ENCODE peak calls at places on chromosomes 6 and 20, in nine cellular contexts. G, T, O, S, N, X, P, D and H are unnamed samples.

GRCh38 chr6:109237082-109237985 is 142.0 kb downstream of the CEP57L1 start:
- DNase-seq in G (peak), T (no peak), O (no peak), S (no peak), N (no peak), X (no peak), P (no peak), D (no peak), H (no peak)

GRCh38 chr20:25215521-25215920 is 20.0 kb downstream of the ENTPD6 start:
- DNase-seq in G (no peak), T (no peak), O (no peak), S (no peak), N (no peak), X (no peak), P (no peak), D (no peak), H (no peak)

GRCh38 chr20:29326376-29327070 is 1930.9 kb upstream of the DEFB115 start:
- DNase-seq in G (no peak), T (no peak), O (no peak), S (no peak), N (peak), X (no peak), P (no peak), D (peak), H (no peak)

GRCh38 chr6:15299430-15300131 is 53.7 kb downstream of the JARID2 start:
- DNase-seq in G (peak), T (no peak), O (no peak), S (no peak), N (peak), X (no peak), P (no peak), D (peak), H (no peak)

GRCh38 chr6:144969154-144969553 is 684.0 kb downstream of the UTRN start:
- DNase-seq in G (no peak), T (no peak), O (no peak), S (no peak), N (no peak), X (no peak), P (no peak), D (no peak), H (no peak)

GRCh38 chr6:63049216-63049615 is 162.1 kb upstream of the FKBP1C start:
- DNase-seq in G (no peak), T (no peak), O (no peak), S (no peak), N (no peak), X (no peak), P (no peak), D (no peak), H (no peak)

GRCh38 chr6:33583591-33584155 is 3.6 kb upstream of the BAK1 start:
- DNase-seq in G (peak), T (no peak), O (no peak), S (peak), N (no peak), X (peak), P (no peak), D (peak), H (peak)

GRCh38 chr6:117444600-117444999 is 18.9 kb upstream of the ROS1 start:
- DNase-seq in G (peak), T (no peak), O (peak), S (no peak), N (no peak), X (no peak), P (no peak), D (no peak), H (no peak)

GRCh38 chr20:51428451-51429143 is 113.9 kb downstream of the NFATC2 start:
- DNase-seq in G (peak), T (peak), O (no peak), S (no peak), N (no peak), X (no peak), P (no peak), D (peak), H (no peak)

GRCh38 chr6:162615016-162615717 is 112.4 kb downstream of the PRKN start:
- DNase-seq in G (peak), T (no peak), O (peak), S (no peak), N (no peak), X (no peak), P (no peak), D (no peak), H (no peak)

GRCh38 chr6:111628117-111628866 is 22.6 kb upstream of the TRAF3IP2 start:
- DNase-seq in G (peak), T (no peak), O (peak), S (no peak), N (no peak), X (no peak), P (no peak), D (no peak), H (no peak)

GRCh38 chr6:158817298-158818007 is 1.7 kb downstream of the EZR start:
- DNase-seq in G (peak), T (peak), O (peak), S (no peak), N (no peak), X (peak), P (no peak), D (peak), H (peak)

GRCh38 chr6:79510707-79511106 is 26.5 kb downstream of the LCA5 start:
- DNase-seq in G (no peak), T (no peak), O (no peak), S (no peak), N (no peak), X (no peak), P (no peak), D (no peak), H (no peak)

GRCh38 chr20:47585087-47585747 is 83.5 kb downstream of the NCOA3 start:
- DNase-seq in G (no peak), T (no peak), O (no peak), S (no peak), N (peak), X (no peak), P (no peak), D (no peak), H (no peak)

GRCh38 chr6:158584236-158584651 is 24.4 kb downstream of the TMEM181 start:
- DNase-seq in G (no peak), T (no peak), O (no peak), S (no peak), N (no peak), X (no peak), P (no peak), D (no peak), H (no peak)

GRCh38 chr20:11935212-11935611 is 17.5 kb downstream of the BTBD3 start:
- DNase-seq in G (no peak), T (no peak), O (no peak), S (no peak), N (no peak), X (no peak), P (no peak), D (no peak), H (no peak)

GRCh38 chr6:41935685-41936072 is 5.9 kb downstream of the CCND3 start:
- DNase-seq in G (no peak), T (no peak), O (no peak), S (no peak), N (no peak), X (no peak), P (no peak), D (no peak), H (no peak)

GRCh38 chr6:34194770-34195169 is 41.9 kb upstream of the HMGA1 start:
- DNase-seq in G (no peak), T (no peak), O (no peak), S (no peak), N (no peak), X (no peak), P (no peak), D (no peak), H (no peak)

GRCh38 chr6:104123227-104123626 is 736.5 kb downstream of the HACE1 start:
- DNase-seq in G (no peak), T (no peak), O (no peak), S (no peak), N (no peak), X (no peak), P (no peak), D (no peak), H (no peak)

GRCh38 chr20:3250091-3250504 is 11.1 kb upstream of the SLC4A11 start:
- DNase-seq in G (no peak), T (no peak), O (no peak), S (peak), N (no peak), X (peak), P (no peak), D (peak), H (peak)

GRCh38 chr6:14025160-14025559 is 92.4 kb upstream of the CD83 start:
- DNase-seq in G (no peak), T (no peak), O (no peak), S (no peak), N (no peak), X (no peak), P (no peak), D (no peak), H (no peak)

GRCh38 chr6:125567407-125567806 is 182.0 kb upstream of the HEY2 start:
- DNase-seq in G (no peak), T (no peak), O (no peak), S (no peak), N (no peak), X (no peak), P (no peak), D (no peak), H (no peak)

GRCh38 chr6:32819729-32820128 is 2.9 kb upstream of the HLA-DOB start:
- DNase-seq in G (peak), T (peak), O (peak), S (no peak), N (no peak), X (peak), P (no peak), D (no peak), H (no peak)

GRCh38 chr20:2805682-2806350 is 5.4 kb upstream of the CPXM1 start:
- DNase-seq in G (no peak), T (no peak), O (no peak), S (no peak), N (peak), X (no peak), P (no peak), D (no peak), H (no peak)

GRCh38 chr20:1301031-1301529 is 27.9 kb downstream of the SDCBP2 start:
- DNase-seq in G (peak), T (peak), O (peak), S (no peak), N (no peak), X (peak), P (no peak), D (peak), H (no peak)

DNA sequence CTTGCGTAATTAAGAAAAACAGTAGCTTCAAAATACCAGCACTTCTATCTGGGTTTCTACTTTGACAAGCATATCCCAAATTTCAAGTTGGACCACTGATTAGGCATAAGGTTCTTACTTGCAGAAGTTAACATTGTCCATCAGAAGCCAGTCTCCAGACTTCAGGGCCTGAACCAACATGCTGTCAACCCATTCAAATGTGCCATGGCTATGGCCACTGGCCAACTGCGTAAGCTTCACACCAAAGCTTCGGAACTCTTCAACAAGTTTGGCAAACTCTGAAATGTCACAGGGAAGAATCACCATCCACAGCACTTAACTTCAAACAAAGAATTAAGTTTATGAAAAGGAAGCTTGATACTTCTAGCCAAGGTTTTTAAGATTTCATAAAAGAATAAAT is 78.0 kb upstream of the LYRM2 start:
- DNase-seq in G (no peak), T (no peak), O (no peak), S (no peak), N (no peak), X (no peak), P (no peak), D (no peak), H (no peak)
- TF ChIP-seq CTCF in G (no peak), T (no peak), O (no peak), S (no peak), N (no peak), X (no peak), P (no peak), D (no peak), H (no peak)

GRCh38 chr6:42996513-42996912 is 12.1 kb downstream of the PPP2R5D start:
- DNase-seq in G (peak), T (no peak), O (peak), S (no peak), N (no peak), X (no peak), P (no peak), D (no peak), H (no peak)
- TF ChIP-seq CTCF in G (no peak), T (no peak), O (peak), S (no peak), N (no peak), X (no peak), P (peak), D (no peak), H (no peak)

DNA sequence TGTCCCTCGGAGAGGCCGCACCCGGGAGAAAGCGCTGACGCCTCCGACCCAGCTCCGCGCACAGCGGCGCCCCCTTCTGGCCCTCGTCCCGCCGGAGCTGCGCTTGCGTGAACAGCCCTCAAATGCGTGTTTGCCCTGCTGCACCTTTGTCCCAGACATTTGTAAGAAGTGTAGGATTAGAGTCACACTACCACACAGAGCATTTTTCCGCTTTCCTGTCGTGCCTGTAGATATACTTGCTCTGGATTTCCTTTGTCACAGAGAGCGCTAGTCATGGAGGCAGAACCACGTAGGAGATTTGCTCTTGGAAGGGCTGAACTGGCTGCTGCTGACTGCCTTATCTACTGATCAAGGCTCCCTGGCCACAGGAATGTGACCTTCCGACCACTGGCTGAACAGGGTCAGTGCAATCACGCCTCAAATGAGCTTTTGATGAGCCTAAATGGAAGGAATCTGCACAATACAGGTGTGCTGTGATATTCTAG is 62.3 kb downstream of the PAX1 start:
- DNase-seq in G (no peak), T (no peak), O (no peak), S (peak), N (no peak), X (peak), P (no peak), D (no peak), H (peak)
- TF ChIP-seq CTCF in G (no peak), T (no peak), O (no peak), S (peak), N (peak), X (peak), P (no peak), D (no peak), H (peak)

GRCh38 chr6:6661191-6661590 is 72.7 kb downstream of the LY86 start:
- DNase-seq in G (no peak), T (no peak), O (no peak), S (no peak), N (no peak), X (no peak), P (no peak), D (no peak), H (no peak)
- TF ChIP-seq CTCF in G (no peak), T (no peak), O (no peak), S (no peak), N (no peak), X (no peak), P (no peak), D (no peak), H (no peak)